ENCODE peak calls at places on chromosomes 16 and 17, in ten cellular contexts. E is lower lobe of right lung; W is NCI-H1105 treated with DMSO at 0.1 percent for 48 hours; G is globus pallidus; V is cerebellar cortex; R is fibroblast of pulmonary artery; S is transverse colon; L is neural progenitor cell; O is NCI-H2029; X is activated T-cell treated with anti-CD3 and anti-CD28 coated beads, Interleukin-2, amount 50 U/mL, for 72 hours. T is an unnamed sample.

GRCh38 chr16:58497468-58497867 is 2.5 kb upstream of the NDRG4 start:
- DNase-seq in V (no peak), R (no peak), X (no peak), L (no peak), E (no peak), O (no peak), S (no peak), G (no peak), W (no peak), T (no peak)

GRCh38 chr16:87206646-87207451 is 110.3 kb downstream of the C16orf95 start:
- DNase-seq in R (peak; percentile 72), O (no peak), L (no peak), V (no peak), X (no peak), S (no peak), W (no peak), E (no peak), G (no peak), T (no peak)

GRCh38 chr16:27053996-27054395 is 12.7 kb upstream of the C16orf82 start:
- DNase-seq in O (no peak), G (no peak), X (no peak), E (no peak), W (no peak), R (no peak), L (no peak), S (no peak), V (no peak), T (no peak)

GRCh38 chr17:1916963-1917715 is 87.3 kb downstream of the RPA1 start:
- DNase-seq in O (no peak), W (no peak), S (no peak), R (no peak), L (no peak), E (no peak), X (no peak), V (no peak), G (no peak), T (no peak)

GRCh38 chr16:2798723-2799204 is 494 bp downstream of the PRSS41 start:
- DNase-seq in G (no peak), E (peak; percentile 47), V (no peak), X (no peak), L (no peak), W (no peak), R (no peak), S (no peak), O (no peak), T (no peak)

GRCh38 chr17:48016112-48016511 is 21.5 kb downstream of the COPZ2 start:
- DNase-seq in R (peak; percentile 86), G (no peak), W (no peak), L (no peak), X (no peak), S (no peak), O (no peak), V (peak; percentile 50), E (peak; percentile 1), T (no peak)

GRCh38 chr16:47731252-47731651 is 270.1 kb downstream of the PHKB start:
- DNase-seq in X (no peak), V (no peak), S (no peak), E (no peak), O (no peak), R (peak; percentile 85), L (no peak), G (no peak), W (no peak), T (no peak)

GRCh38 chr17:82030470-82031302 is 792 bp upstream of the RAC3 start:
- DNase-seq in W (peak; percentile 66), O (peak; percentile 60), S (peak; percentile 91), V (peak; percentile 84), E (peak; percentile 89), L (peak; percentile 95), X (peak; percentile 90), R (peak; percentile 89), G (peak; percentile 66), T (peak; percentile 36)

GRCh38 chr17:74768069-74768762 is 7.9 kb downstream of the NAT9 start:
- DNase-seq in V (peak; percentile 81), R (peak; percentile 53), E (no peak), G (peak; percentile 64), X (no peak), W (no peak), L (no peak), O (no peak), S (no peak), T (no peak)

GRCh38 chr16:19559242-19559910 is 3.9 kb downstream of the VPS35L start:
- DNase-seq in X (peak; percentile 43), W (peak; percentile 19), V (peak; percentile 76), L (peak; percentile 71), E (no peak), G (peak; percentile 81), R (peak; percentile 85), O (peak; percentile 20), S (no peak), T (peak; percentile 1)

GRCh38 chr17:44076716-44077594 is 6.4 kb downstream of the G6PC3 start:
- DNase-seq in L (no peak), X (no peak), R (no peak), V (no peak), G (no peak), W (no peak), S (no peak), E (peak; percentile 24), O (no peak), T (no peak)

GRCh38 chr17:75036643-75037268 is 10.0 kb downstream of the ATP5PD start:
- DNase-seq in S (peak; percentile 90), W (peak; percentile 76), R (peak; percentile 90), O (peak; percentile 51), L (no peak), G (no peak), X (peak; percentile 77), E (peak; percentile 81), V (peak; percentile 74), T (no peak)

GRCh38 chr17:28574536-28574935 is 2.2 kb downstream of the ALDOC start:
- DNase-seq in O (no peak), L (no peak), G (no peak), W (no peak), S (no peak), R (no peak), E (no peak), X (no peak), V (no peak), T (no peak)

GRCh38 chr16:50519001-50519400 is 29.2 kb upstream of the NKD1 start:
- DNase-seq in X (no peak), E (no peak), R (no peak), G (no peak), O (no peak), W (no peak), L (no peak), S (no peak), V (no peak), T (no peak)

GRCh38 chr17:66268247-66268927 is 34.0 kb upstream of the PRKCA start:
- DNase-seq in V (no peak), E (no peak), R (peak; percentile 88), S (no peak), L (no peak), W (no peak), O (no peak), X (no peak), G (no peak), T (no peak)

T was measured in DMS 273 treated with DMSO at 0.1 percent for 48 hours.